ENCODE peak calls at places on chromosomes 13 and 19, in seven cellular contexts. J is progenitor cell of endocrine pancreas; X is stimulated activated CD4-positive, alpha-beta T cell treated with anti-CD3 and anti-CD28 coated beads, Interleukin-15, amount 100 ng/mL, for 1 hour; P is K562; Q is AG09309; K is fibroblast of mammary gland; C is stimulated activated CD8-positive, alpha-beta memory T cell treated with anti-CD3 and anti-CD28 coated beads, Interleukin-7, amount 100 ng/mL, for 1 hour. R is an unnamed sample.

GRCh38 chr13:60112771-60113170 is 51.0 kb downstream of the DIAPH3 start:
- DNase-seq in J (no peak), X (no peak), P (no peak), Q (no peak), K (peak), C (no peak), R (no peak)

GRCh38 chr13:29480893-29481525 is 114.5 kb downstream of the SLC7A1 start:
- DNase-seq in J (no peak), X (no peak), P (no peak), Q (no peak), K (no peak), C (no peak), R (peak)

GRCh38 chr19:45049073-45049736 is 10.4 kb downstream of the CLASRP start:
- DNase-seq in J (no peak), X (no peak), P (no peak), Q (no peak), K (no peak), C (no peak), R (no peak)

GRCh38 chr13:113309481-113309880 is 12.4 kb downstream of the LAMP1 start:
- DNase-seq in J (no peak), X (no peak), P (no peak), Q (no peak), K (no peak), C (no peak), R (no peak)

GRCh38 chr19:45324349-45324907 is 1.8 kb upstream of the CKM start:
- DNase-seq in J (no peak), X (no peak), P (no peak), Q (no peak), K (no peak), C (no peak), R (no peak)

GRCh38 chr19:55255618-55256423 is 3.0 kb downstream of the PPP6R1 start:
- DNase-seq in J (no peak), X (peak), P (no peak), Q (no peak), K (peak), C (no peak), R (peak)

GRCh38 chr13:74678308-74678958 is 544.2 kb upstream of the KLF12 start:
- DNase-seq in J (no peak), X (no peak), P (no peak), Q (no peak), K (peak), C (no peak), R (no peak)

GRCh38 chr19:15937771-15938170 is 3.4 kb upstream of the CYP4F11 start:
- DNase-seq in J (no peak), X (no peak), P (no peak), Q (no peak), K (no peak), C (no peak), R (no peak)

GRCh38 chr19:50414850-50415660 is 3.7 kb upstream of the SPIB start:
- DNase-seq in J (peak), X (peak), P (peak), Q (no peak), K (peak), C (peak), R (peak)

GRCh38 chr13:35818577-35819165 is 312.5 kb downstream of the DCLK1 start:
- DNase-seq in J (no peak), X (no peak), P (peak), Q (peak), K (peak), C (no peak), R (peak)

GRCh38 chr13:48072304-48072703 is 22.6 kb downstream of the MED4 start:
- DNase-seq in J (no peak), X (no peak), P (no peak), Q (no peak), K (peak), C (no peak), R (no peak)

GRCh38 chr19:43623889-43624670 is 4.7 kb upstream of the ZNF428 start:
- DNase-seq in J (no peak), X (no peak), P (peak), Q (no peak), K (no peak), C (no peak), R (no peak)

GRCh38 chr19:737591-738093 is 13.3 kb upstream of the MISP start:
- DNase-seq in J (peak), X (peak), P (peak), Q (no peak), K (peak), C (peak), R (peak)

GRCh38 chr19:18464646-18465045 is 26.7 kb upstream of the ISYNA1 start:
- DNase-seq in J (no peak), X (no peak), P (no peak), Q (no peak), K (peak), C (no peak), R (peak)

GRCh38 chr19:1417681-1418493 is 10.5 kb downstream of the DAZAP1 start:
- DNase-seq in J (no peak), X (no peak), P (no peak), Q (no peak), K (peak), C (no peak), R (no peak)

GRCh38 chr19:23440207-23440606 is 44.9 kb upstream of the ZNF91 start:
- DNase-seq in J (no peak), X (no peak), P (peak), Q (no peak), K (no peak), C (no peak), R (peak)

GRCh38 chr13:99178636-99179035 is 22.0 kb upstream of the UBAC2 start:
- DNase-seq in J (no peak), X (no peak), P (no peak), Q (no peak), K (peak), C (no peak), R (no peak)

GRCh38 chr13:45215392-45216077 is 14.7 kb upstream of the KCTD4 start:
- DNase-seq in J (no peak), X (no peak), P (no peak), Q (no peak), K (no peak), C (no peak), R (no peak)

GRCh38 chr13:90238433-90238832 is 1109.1 kb upstream of the MIR17HG start:
- DNase-seq in J (no peak), X (no peak), P (no peak), Q (no peak), K (no peak), C (no peak), R (no peak)

GRCh38 chr19:28393574-28394336 is 819.2 kb downstream of the UQCRFS1 start:
- DNase-seq in J (no peak), X (no peak), P (no peak), Q (no peak), K (peak), C (no peak), R (no peak)

GRCh38 chr19:8396185-8396562 is 6.0 kb downstream of the RAB11B start:
- DNase-seq in J (no peak), X (no peak), P (no peak), Q (no peak), K (no peak), C (no peak), R (no peak)